ENCODE peak calls at places on chromosomes 3 and 15, in six cellular contexts. E is breast epithelium, H is mammary epithelial cell, T is psoas muscle, A is Karpas-422, V is heart left ventricle. B is an unnamed sample.

GRCh38 chr3:171944109-171945016 is 95.0 kb upstream of the FNDC3B start:
- DNase-seq in E (no peak), H (no peak), T (no peak), A (no peak), V (no peak), B (no peak)

GRCh38 chr3:104879919-104880318 is 486.8 kb upstream of the ALCAM start:
- DNase-seq in E (no peak), H (no peak), T (no peak), A (no peak), V (peak; percentile 11), B (no peak)

GRCh38 chr3:89173546-89173945 is 66.1 kb downstream of the EPHA3 start:
- DNase-seq in E (no peak), H (no peak), T (no peak), A (no peak), V (no peak), B (no peak)

GRCh38 chr3:100496711-100497261 is 4.4 kb downstream of the TMEM45A start:
- DNase-seq in E (no peak), H (peak; percentile 47), T (no peak), A (peak; percentile 35), V (no peak), B (no peak)

GRCh38 chr15:51580385-51580784 is 42.2 kb downstream of the DMXL2 start:
- DNase-seq in E (no peak), H (no peak), T (no peak), A (no peak), V (no peak), B (no peak)

GRCh38 chr3:179716811-179717210 is 64.0 kb downstream of the USP13 start:
- DNase-seq in E (no peak), H (peak; percentile 57), T (no peak), A (no peak), V (no peak), B (no peak)

GRCh38 chr3:15796771-15797599 is 794 bp downstream of the ANKRD28 start:
- DNase-seq in E (no peak), H (peak; percentile 75), T (no peak), A (peak; percentile 72), V (no peak), B (no peak)

GRCh38 chr3:49895791-49896190 is 7.9 kb downstream of the MST1R start:
- DNase-seq in E (no peak), H (no peak), T (no peak), A (no peak), V (no peak), B (no peak)

GRCh38 chr15:80636675-80637074 is 58.4 kb upstream of the ABHD17C start:
- DNase-seq in E (no peak), H (peak; percentile 59), T (no peak), A (no peak), V (peak; percentile 16), B (peak; percentile 34)

GRCh38 chr15:43187544-43188155 is 2.4 kb downstream of the CCNDBP1 start:
- DNase-seq in E (no peak), H (peak; percentile 39), T (no peak), A (peak; percentile 84), V (no peak), B (no peak)

GRCh38 chr3:179318876-179319275 is 4.0 kb upstream of the ZNF639 start:
- DNase-seq in E (no peak), H (peak; percentile 52), T (no peak), A (no peak), V (no peak), B (no peak)

GRCh38 chr3:189169728-189170127 is 2.0 kb upstream of the TPRG1 start:
- DNase-seq in E (no peak), H (no peak), T (no peak), A (no peak), V (no peak), B (no peak)

GRCh38 chr3:148389916-148390315 is 307.8 kb upstream of the AGTR1 start:
- DNase-seq in E (no peak), H (no peak), T (no peak), A (no peak), V (no peak), B (no peak)

GRCh38 chr3:171258316-171258715 is 201.9 kb downstream of the TNIK start:
- DNase-seq in E (no peak), H (peak; percentile 14), T (no peak), A (no peak), V (peak; percentile 9), B (no peak)

GRCh38 chr3:110995461-110996226 is 76.0 kb upstream of the NECTIN3 start:
- DNase-seq in E (no peak), H (peak; percentile 55), T (no peak), A (no peak), V (no peak), B (no peak)

GRCh38 chr15:52295421-52295991 is at the start of gene MYO5C:
- DNase-seq in E (peak; percentile 94), H (peak; percentile 56), T (peak; percentile 86), A (no peak), V (peak; percentile 80), B (peak; percentile 95)

GRCh38 chr3:57927916-57928315 is 80.3 kb upstream of the FLNB start:
- DNase-seq in E (no peak), H (no peak), T (no peak), A (no peak), V (no peak), B (no peak)

GRCh38 chr3:28139967-28140634 is 101.3 kb upstream of the CMC1 start:
- DNase-seq in E (no peak), H (no peak), T (no peak), A (no peak), V (no peak), B (no peak)

GRCh38 chr3:56838441-56838840 is 36.7 kb upstream of the ARHGEF3 start:
- DNase-seq in E (no peak), H (no peak), T (no peak), A (no peak), V (no peak), B (no peak)

GRCh38 chr3:11010406-11011165 is 18.0 kb downstream of the SLC6A1 start:
- DNase-seq in E (no peak), H (no peak), T (no peak), A (no peak), V (no peak), B (no peak)

GRCh38 chr15:37973856-37974255 is 39.4 kb downstream of the TMCO5A start:
- DNase-seq in E (no peak), H (peak; percentile 17), T (no peak), A (no peak), V (no peak), B (no peak)

GRCh38 chr3:134350266-134350665 is 24.0 kb downstream of the AMOTL2 start:
- DNase-seq in E (no peak), H (no peak), T (peak; percentile 17), A (no peak), V (no peak), B (no peak)

GRCh38 chr3:134352031-134352671 is 22.1 kb downstream of the AMOTL2 start:
- DNase-seq in E (no peak), H (peak; percentile 71), T (peak; percentile 52), A (no peak), V (no peak), B (no peak)

GRCh38 chr3:134350861-134351311 is 23.4 kb downstream of the AMOTL2 start:
- DNase-seq in E (peak; percentile 72), H (peak; percentile 86), T (peak; percentile 87), A (no peak), V (no peak), B (peak; percentile 48)

GRCh38 chr3:134353171-134353825 is 20.9 kb downstream of the AMOTL2 start:
- DNase-seq in E (no peak), H (no peak), T (peak; percentile 51), A (no peak), V (no peak), B (peak; percentile 8)

GRCh38 chr3:134351421-134351820 is 22.8 kb downstream of the AMOTL2 start:
- DNase-seq in E (no peak), H (no peak), T (peak; percentile 78), A (no peak), V (no peak), B (no peak)
- H3K4me1 ChIP-seq in E (peaks cover 12% of the 10 kb centered on the region), H (peaks cover 50% of the 10 kb centered on the region), T (peaks cover 87% of the 10 kb centered on the region), A (no peaks in the 10 kb centered on the region), V (peaks cover 17% of the 10 kb centered on the region), B (peaks cover 15% of the 10 kb centered on the region)

GRCh38 chr3:153315781-153316180 is 153.8 kb downstream of the RAP2B start:
- DNase-seq in E (no peak), H (no peak), T (no peak), A (no peak), V (no peak), B (no peak)
- H3K4me1 ChIP-seq in E (no peaks in the 10 kb centered on the region), H (peaks cover 12% of the 10 kb centered on the region), T (no peaks in the 10 kb centered on the region), A (no peaks in the 10 kb centered on the region), V (no peaks in the 10 kb centered on the region), B (no peaks in the 10 kb centered on the region)

DNA sequence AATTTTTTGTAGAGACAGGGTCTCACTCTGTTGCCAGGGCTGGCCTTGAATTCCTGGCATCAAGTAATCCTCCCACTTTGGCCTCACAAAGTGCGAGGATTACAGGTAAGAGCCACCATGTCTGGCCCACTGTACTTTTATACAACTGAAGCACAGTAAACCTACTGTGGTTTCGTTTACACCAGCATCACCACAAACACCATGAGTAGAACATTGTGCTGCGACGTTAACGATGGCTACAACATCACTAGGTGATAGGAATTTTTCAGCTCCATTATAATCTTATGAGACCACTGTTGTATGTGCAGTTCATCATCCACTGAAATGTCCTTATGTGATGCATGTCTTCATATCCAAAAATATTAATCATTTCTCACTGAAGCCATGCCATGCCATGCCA is 11.7 kb downstream of the CTNNB1 start:
- DNase-seq in E (no peak), H (no peak), T (no peak), A (no peak), V (no peak), B (no peak)
- H3K4me1 ChIP-seq in E (peaks cover 31% of the 10 kb centered on the region), H (peaks cover 16% of the 10 kb centered on the region), T (peaks cover 67% of the 10 kb centered on the region), A (peaks cover 31% of the 10 kb centered on the region), V (peaks cover 28% of the 10 kb centered on the region), B (peaks cover 20% of the 10 kb centered on the region)

DNA sequence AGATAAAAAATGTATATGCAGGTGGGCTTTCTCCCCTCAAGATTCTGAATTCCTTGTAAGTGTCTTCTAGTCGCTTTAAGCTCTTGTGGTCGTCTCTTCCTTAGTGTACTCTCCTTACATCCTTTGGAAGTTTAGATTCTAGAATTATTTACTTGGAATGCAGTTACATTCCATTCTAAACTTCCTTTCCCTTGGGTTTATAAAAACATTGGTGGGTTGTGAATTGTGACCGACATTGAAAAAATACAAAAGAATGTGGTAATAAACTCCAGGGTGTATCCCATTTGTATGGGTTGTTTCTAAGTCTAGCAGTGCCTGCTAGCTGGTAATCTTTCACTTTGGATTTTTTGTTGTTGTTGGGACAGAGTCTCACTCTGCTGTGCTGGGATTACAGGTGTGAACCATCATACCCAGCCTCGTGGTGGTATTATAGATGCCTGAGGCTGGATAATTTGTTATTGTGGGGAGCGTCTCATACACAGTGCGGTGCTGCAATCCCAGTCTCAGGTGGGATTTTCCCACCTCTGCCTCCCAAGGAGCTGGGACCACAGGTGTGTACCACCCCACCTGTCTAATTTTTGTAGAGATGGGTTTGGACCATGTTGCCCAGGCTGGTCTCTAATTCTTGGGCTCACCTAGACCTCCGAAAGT is 9.1 kb downstream of the CHD2 start:
- DNase-seq in E (no peak), H (peak; percentile 26), T (no peak), A (no peak), V (no peak), B (no peak)
- H3K4me1 ChIP-seq in E (peaks cover 49% of the 10 kb centered on the region), H (peaks cover 49% of the 10 kb centered on the region), T (peaks cover 71% of the 10 kb centered on the region), A (peaks cover 51% of the 10 kb centered on the region), V (peaks cover 38% of the 10 kb centered on the region), B (peaks cover 64% of the 10 kb centered on the region)

B was measured in mucosa of descending colon.